ENCODE peak calls at places on chromosomes 7 and 10, in eight cellular contexts. U is lower leg skin, T is endothelial cell of umbilical vein, R is hepatocyte, F is neuronal stem cell, D is fibroblast of lung, V is SJSA1, M is brain microvascular endothelial cell. W is an unnamed sample.

GRCh38 chr7:131327626-131328386 is at the start of gene MKLN1:
- DNase-seq in U (peak), T (peak), R (peak), F (peak), D (peak), V (peak), M (peak), W (peak)

GRCh38 chr7:4631664-4632171 is 50.4 kb upstream of the FOXK1 start:
- DNase-seq in U (peak), T (peak), R (peak), F (peak), D (peak), V (peak), M (peak), W (peak)

GRCh38 chr10:19908991-19909699 is 92.9 kb downstream of the PLXDC2 start:
- DNase-seq in U (no peak), T (no peak), R (no peak), F (no peak), D (peak), V (no peak), M (no peak), W (no peak)

GRCh38 chr10:8331896-8332729 is 277.6 kb downstream of the GATA3 start:
- DNase-seq in U (peak), T (peak), R (peak), F (peak), D (peak), V (peak), M (peak), W (peak)

GRCh38 chr7:144827581-144828139 is 8.2 kb downstream of the TPK1 start:
- DNase-seq in U (no peak), T (peak), R (peak), F (no peak), D (peak), V (no peak), M (peak), W (peak)

GRCh38 chr10:104035817-104036384 is 49.8 kb downstream of the COL17A1 start:
- DNase-seq in U (no peak), T (no peak), R (no peak), F (no peak), D (no peak), V (no peak), M (no peak), W (no peak)

GRCh38 chr7:34066968-34067367 is 161.6 kb downstream of the BMPER start:
- DNase-seq in U (no peak), T (no peak), R (no peak), F (no peak), D (no peak), V (no peak), M (no peak), W (no peak)

GRCh38 chr10:33746878-33747277 is 412.4 kb upstream of the NRP1 start:
- DNase-seq in U (no peak), T (no peak), R (no peak), F (no peak), D (peak), V (no peak), M (peak), W (peak)

GRCh38 chr7:39678935-39679690 is 55.7 kb downstream of the RALA start:
- DNase-seq in U (no peak), T (peak), R (no peak), F (no peak), D (no peak), V (no peak), M (no peak), W (no peak)

GRCh38 chr10:27744478-27745379 is 890 bp downstream of the MKX start:
- DNase-seq in U (peak), T (peak), R (peak), F (no peak), D (peak), V (peak), M (no peak), W (no peak)

GRCh38 chr7:55951637-55952351 is at the start of gene MRPS17:
- DNase-seq in U (peak), T (peak), R (peak), F (peak), D (peak), V (peak), M (peak), W (peak)

GRCh38 chr7:514651-515598 is 4.7 kb downstream of the PDGFA start:
- DNase-seq in U (no peak), T (no peak), R (no peak), F (peak), D (peak), V (no peak), M (peak), W (no peak)

GRCh38 chr7:138716889-138717288 is 15.7 kb upstream of the SVOPL start:
- DNase-seq in U (no peak), T (no peak), R (no peak), F (no peak), D (no peak), V (no peak), M (no peak), W (no peak)

GRCh38 chr10:132506711-132507466 is 30.7 kb upstream of the INPP5A start:
- DNase-seq in U (no peak), T (no peak), R (peak), F (no peak), D (peak), V (peak), M (no peak), W (peak)

GRCh38 chr10:71964669-71965515 is 697 bp downstream of the CHST3 start:
- DNase-seq in U (peak), T (peak), R (peak), F (no peak), D (peak), V (peak), M (peak), W (peak)

GRCh38 chr7:47477191-47478016 is 104.5 kb downstream of the TNS3 start:
- DNase-seq in U (no peak), T (no peak), R (no peak), F (no peak), D (no peak), V (no peak), M (no peak), W (no peak)

GRCh38 chr10:98225000-98225399 is 43.0 kb downstream of the LOXL4 start:
- DNase-seq in U (no peak), T (no peak), R (no peak), F (no peak), D (peak), V (no peak), M (peak), W (no peak)

GRCh38 chr7:17434191-17434590 is 135.7 kb downstream of the AHR start:
- DNase-seq in U (no peak), T (no peak), R (no peak), F (no peak), D (no peak), V (no peak), M (no peak), W (no peak)

GRCh38 chr7:38222481-38223096 is 44.5 kb downstream of the STARD3NL start:
- DNase-seq in U (no peak), T (peak), R (peak), F (peak), D (peak), V (no peak), M (peak), W (peak)

GRCh38 chr10:11177926-11178453 is 160.3 kb downstream of the CELF2 start:
- DNase-seq in U (no peak), T (no peak), R (no peak), F (no peak), D (peak), V (no peak), M (no peak), W (no peak)

GRCh38 chr7:108637049-108637621 is 67.5 kb downstream of the DNAJB9 start:
- DNase-seq in U (no peak), T (no peak), R (peak), F (no peak), D (no peak), V (no peak), M (no peak), W (no peak)

GRCh38 chr7:63067897-63068585 is 930.6 kb upstream of the ZNF722 start:
- DNase-seq in U (no peak), T (no peak), R (no peak), F (no peak), D (no peak), V (peak), M (no peak), W (no peak)

GRCh38 chr7:7816816-7817536 is 98.6 kb upstream of the RPA3 start:
- DNase-seq in U (no peak), T (no peak), R (no peak), F (no peak), D (no peak), V (no peak), M (no peak), W (no peak)

DNA sequence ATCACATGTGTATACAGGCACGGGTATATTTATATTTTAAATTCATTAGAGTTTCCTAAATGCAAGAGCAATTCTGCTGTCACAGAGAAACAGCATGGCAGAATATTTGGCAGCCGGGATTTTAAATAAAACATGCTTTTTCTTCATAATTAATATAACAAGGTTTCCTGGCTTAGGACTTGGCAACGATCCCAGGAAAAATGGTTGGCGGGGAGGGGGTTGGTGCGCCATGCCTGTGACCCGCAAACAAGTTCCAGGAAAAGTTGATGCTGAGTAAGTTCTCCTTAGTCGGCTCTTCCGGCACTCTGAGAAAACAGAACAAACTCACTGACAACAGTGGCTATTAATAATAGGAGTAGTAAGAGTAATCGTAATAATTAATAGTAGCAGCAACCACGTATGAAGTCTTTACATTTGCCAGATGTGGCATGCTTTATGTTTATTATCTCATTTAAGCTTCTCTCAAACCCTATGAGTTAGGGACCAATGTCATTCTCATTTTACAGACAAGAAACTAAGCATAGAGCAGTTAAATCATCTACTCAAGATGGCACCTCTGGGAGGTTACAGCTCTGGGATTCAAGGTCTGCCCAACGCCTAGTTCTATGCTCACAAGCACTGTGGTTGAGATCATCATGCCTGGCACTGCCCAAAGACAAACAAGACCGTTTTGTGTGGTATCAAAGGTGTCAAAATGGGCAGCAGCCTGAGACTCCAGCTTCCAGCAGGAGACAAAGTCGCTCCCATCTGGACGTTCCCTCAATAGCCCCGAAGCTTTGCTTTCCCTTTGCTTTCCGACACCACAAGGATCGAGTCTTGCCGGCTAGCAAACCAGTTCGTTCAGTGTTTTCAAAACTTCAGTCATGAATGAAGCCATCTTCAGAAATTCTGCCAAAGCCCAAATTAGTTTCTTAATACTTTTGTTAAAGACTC is 4.8 kb downstream of the HABP2 start:
- DNase-seq in U (no peak), T (peak), R (no peak), F (no peak), D (no peak), V (no peak), M (no peak), W (peak)
- H3K4me3 ChIP-seq in U (no peak), T (no peak), R (no peak), F (no peak), D (peak), V (no peak), M (no peak), W (no peak)

GRCh38 chr7:158924956-158925355 is 68.6 kb downstream of the DYNC2I1 start:
- DNase-seq in U (no peak), T (peak), R (no peak), F (no peak), D (peak), V (no peak), M (peak), W (peak)

GRCh38 chr7:158923928-158924511 is 67.7 kb downstream of the DYNC2I1 start:
- DNase-seq in U (no peak), T (no peak), R (no peak), F (no peak), D (no peak), V (no peak), M (no peak), W (no peak)

GRCh38 chr7:158929306-158929705 is 72.9 kb downstream of the DYNC2I1 start:
- DNase-seq in U (no peak), T (no peak), R (no peak), F (no peak), D (no peak), V (no peak), M (no peak), W (no peak)

GRCh38 chr7:158931899-158932298 is 75.5 kb downstream of the DYNC2I1 start:
- DNase-seq in U (no peak), T (no peak), R (no peak), F (no peak), D (no peak), V (peak), M (no peak), W (no peak)

GRCh38 chr7:158926348-158926747 is 70.0 kb downstream of the DYNC2I1 start:
- DNase-seq in U (no peak), T (no peak), R (no peak), F (no peak), D (no peak), V (no peak), M (no peak), W (no peak)
- H3K4me3 ChIP-seq in U (no peak), T (no peak), R (no peak), F (no peak), D (no peak), V (no peak), M (no peak), W (no peak)

GRCh38 chr10:5652746-5653145 is 13.6 kb downstream of the ASB13 start:
- DNase-seq in U (no peak), T (no peak), R (no peak), F (no peak), D (no peak), V (no peak), M (no peak), W (no peak)
- H3K4me3 ChIP-seq in U (no peak), T (no peak), R (no peak), F (no peak), D (no peak), V (no peak), M (no peak), W (no peak)

GRCh38 chr7:77542399-77542798 is 5.3 kb downstream of the PTPN12 start:
- DNase-seq in U (no peak), T (no peak), R (no peak), F (no peak), D (peak), V (no peak), M (no peak), W (no peak)

GRCh38 chr7:77538186-77538907 is 1.3 kb downstream of the PTPN12 start:
- DNase-seq in U (peak), T (peak), R (peak), F (peak), D (peak), V (peak), M (peak), W (peak)

GRCh38 chr7:77542895-77543294 is 5.8 kb downstream of the PTPN12 start:
- DNase-seq in U (no peak), T (no peak), R (no peak), F (no peak), D (no peak), V (no peak), M (no peak), W (no peak)

GRCh38 chr7:77538908-77539212 is 1.8 kb downstream of the PTPN12 start:
- DNase-seq in U (no peak), T (no peak), R (no peak), F (no peak), D (no peak), V (no peak), M (no peak), W (no peak)

GRCh38 chr7:77540402-77540822 is 3.3 kb downstream of the PTPN12 start:
- DNase-seq in U (no peak), T (peak), R (no peak), F (no peak), D (no peak), V (no peak), M (no peak), W (no peak)
- H3K4me3 ChIP-seq in U (no peak), T (peak), R (no peak), F (no peak), D (peak), V (no peak), M (no peak), W (no peak)

GRCh38 chr10:127906548-127907377 is at the start of gene PTPRE:
- DNase-seq in U (peak), T (peak), R (peak), F (peak), D (peak), V (peak), M (no peak), W (peak)

GRCh38 chr10:127909716-127910463 is 3.0 kb downstream of the PTPRE start:
- DNase-seq in U (peak), T (no peak), R (no peak), F (no peak), D (no peak), V (peak), M (no peak), W (no peak)

GRCh38 chr10:127907411-127908105 is 655 bp downstream of the PTPRE start:
- DNase-seq in U (peak), T (peak), R (peak), F (no peak), D (peak), V (peak), M (no peak), W (peak)

GRCh38 chr10:127908958-127909267 is 2.0 kb downstream of the PTPRE start:
- DNase-seq in U (peak), T (no peak), R (no peak), F (no peak), D (no peak), V (no peak), M (no peak), W (no peak)

DNA sequence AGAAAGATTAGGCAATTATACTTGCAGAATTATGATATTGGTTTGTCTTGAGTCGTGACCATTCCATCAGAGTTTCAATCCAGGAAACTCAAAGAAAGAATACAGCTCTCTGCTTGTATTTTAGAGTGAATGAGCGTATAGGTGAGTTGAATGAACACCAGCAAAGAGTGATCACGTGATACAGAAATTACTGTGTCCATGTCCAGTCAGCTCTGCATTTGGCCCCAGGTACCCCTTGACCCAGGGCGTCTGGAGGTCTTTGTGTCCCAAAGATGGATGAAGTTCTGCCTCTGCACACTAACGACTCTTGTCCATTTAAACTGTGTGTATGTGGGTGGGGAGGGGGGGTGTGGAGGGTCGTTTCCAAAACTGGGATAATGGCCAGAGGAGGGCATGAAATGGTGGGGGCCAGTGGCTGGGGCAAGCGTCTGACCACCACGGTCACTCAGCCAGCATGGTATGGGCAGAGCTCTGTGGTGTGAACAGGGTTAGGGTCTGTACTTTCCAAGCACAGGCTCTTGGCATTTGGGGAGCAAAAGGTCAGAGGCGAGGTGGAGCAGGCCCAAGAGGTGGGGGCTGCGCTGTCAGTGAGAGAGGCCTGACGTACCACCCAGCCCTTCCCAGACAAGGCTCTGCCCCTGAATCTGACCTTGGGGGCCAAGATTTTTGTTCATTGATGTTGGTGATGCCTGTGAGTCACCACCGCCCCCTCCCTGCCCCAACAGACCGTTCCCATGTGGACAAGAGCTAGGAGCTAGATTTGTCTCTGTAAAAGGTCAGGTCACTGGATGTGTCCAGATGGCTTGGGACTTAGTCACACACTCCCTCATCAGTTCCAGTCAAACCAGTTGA is 1.4 kb downstream of the PTPRE start:
- DNase-seq in U (peak), T (peak), R (no peak), F (no peak), D (peak), V (peak), M (peak), W (peak)
- H3K4me3 ChIP-seq in U (no peak), T (peak), R (no peak), F (no peak), D (no peak), V (no peak), M (peak), W (peak)

DNA sequence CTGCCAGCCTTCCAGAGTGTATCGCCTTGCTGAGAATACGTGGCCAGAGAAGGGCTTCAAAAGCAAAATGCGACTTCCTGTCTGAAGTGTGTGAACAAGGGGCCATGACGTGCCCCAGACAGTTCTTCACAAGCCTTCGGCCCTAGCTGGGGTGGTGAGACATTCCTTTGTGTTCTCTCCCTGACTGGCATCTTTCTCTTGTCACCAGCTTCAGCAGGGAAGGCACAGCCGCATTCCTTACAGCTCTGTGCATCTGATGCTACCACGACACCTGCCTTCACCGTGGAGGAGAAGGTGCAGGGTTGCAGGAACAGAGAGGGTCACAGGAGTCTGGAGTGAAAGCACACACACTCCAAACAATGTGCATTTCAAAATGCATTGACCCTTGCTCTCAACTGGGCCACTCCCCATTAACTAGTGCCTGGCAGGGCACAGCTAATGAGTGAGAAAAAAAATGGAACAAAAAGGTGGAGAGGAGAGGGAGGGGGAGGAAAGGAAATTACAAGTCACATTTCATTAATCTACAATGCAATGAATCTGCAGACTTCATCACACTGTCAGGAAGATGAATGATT is 93.4 kb downstream of the GPR26 start:
- DNase-seq in U (peak), T (no peak), R (peak), F (peak), D (no peak), V (no peak), M (no peak), W (no peak)
- H3K4me3 ChIP-seq in U (no peak), T (no peak), R (no peak), F (no peak), D (no peak), V (no peak), M (no peak), W (no peak)

W was measured in fibroblast of pulmonary artery.